ENCODE peak calls at places on chromosome 19, in ten cellular contexts. One of them, this sample, is unnamed.

GRCh38 chr19:40519352-40520322 is 52.8 kb downstream of the SPTBN4 start:
- DNase-seq in lung microvascular endothelial cell: peak; percentile 38
- DNase-seq in EL: peak; percentile 49
- DNase-seq in stimulated activated CD4-positive, alpha-beta T cell treated with anti-CD3 and anti-CD28 coated beads, Interleukin-4, amount 100 ng/mL, for 4 hours: no peak
- DNase-seq in CD4-positive, CD25-positive, alpha-beta regulatory T cell: no peak
- DNase-seq in fibroblast of mammary gland: no peak
- DNase-seq in tibial nerve: no peak
- DNase-seq in AG09309: no peak
- DNase-seq in NT2/D1: no peak
- DNase-seq in AG08396: peak; percentile 68
- DNase-seq in this sample: no peak

GRCh38 chr19:20153281-20153680 is 13.7 kb upstream of the ZNF486 start:
- DNase-seq in AG09309: no peak
- DNase-seq in lung microvascular endothelial cell: no peak
- DNase-seq in EL: no peak
- DNase-seq in fibroblast of mammary gland: no peak
- DNase-seq in stimulated activated CD4-positive, alpha-beta T cell treated with anti-CD3 and anti-CD28 coated beads, Interleukin-4, amount 100 ng/mL, for 4 hours: no peak
- DNase-seq in AG08396: no peak
- DNase-seq in tibial nerve: no peak
- DNase-seq in CD4-positive, CD25-positive, alpha-beta regulatory T cell: no peak
- DNase-seq in NT2/D1: no peak
- DNase-seq in this sample: no peak

GRCh38 chr19:40411125-40411842 is 1.9 kb downstream of the PRX start:
- DNase-seq in tibial nerve: no peak
- DNase-seq in lung microvascular endothelial cell: no peak
- DNase-seq in AG09309: no peak
- DNase-seq in AG08396: no peak
- DNase-seq in EL: no peak
- DNase-seq in NT2/D1: no peak
- DNase-seq in CD4-positive, CD25-positive, alpha-beta regulatory T cell: no peak
- DNase-seq in stimulated activated CD4-positive, alpha-beta T cell treated with anti-CD3 and anti-CD28 coated beads, Interleukin-4, amount 100 ng/mL, for 4 hours: no peak
- DNase-seq in fibroblast of mammary gland: no peak
- DNase-seq in this sample: no peak

GRCh38 chr19:13599681-13600080 is 93.4 kb upstream of the CACNA1A start:
- DNase-seq in AG09309: no peak
- DNase-seq in stimulated activated CD4-positive, alpha-beta T cell treated with anti-CD3 and anti-CD28 coated beads, Interleukin-4, amount 100 ng/mL, for 4 hours: no peak
- DNase-seq in lung microvascular endothelial cell: no peak
- DNase-seq in CD4-positive, CD25-positive, alpha-beta regulatory T cell: no peak
- DNase-seq in EL: no peak
- DNase-seq in fibroblast of mammary gland: no peak
- DNase-seq in NT2/D1: no peak
- DNase-seq in AG08396: no peak
- DNase-seq in tibial nerve: no peak
- DNase-seq in this sample: no peak

GRCh38 chr19:35373492-35373891 is 2.6 kb downstream of the GPR42 start:
- DNase-seq in CD4-positive, CD25-positive, alpha-beta regulatory T cell: no peak
- DNase-seq in stimulated activated CD4-positive, alpha-beta T cell treated with anti-CD3 and anti-CD28 coated beads, Interleukin-4, amount 100 ng/mL, for 4 hours: no peak
- DNase-seq in AG09309: no peak
- DNase-seq in fibroblast of mammary gland: no peak
- DNase-seq in EL: no peak
- DNase-seq in tibial nerve: no peak
- DNase-seq in NT2/D1: no peak
- DNase-seq in AG08396: no peak
- DNase-seq in lung microvascular endothelial cell: no peak
- DNase-seq in this sample: no peak

GRCh38 chr19:28596561-28597071 is 616.3 kb downstream of the UQCRFS1 start:
- DNase-seq in AG09309: no peak
- DNase-seq in CD4-positive, CD25-positive, alpha-beta regulatory T cell: no peak
- DNase-seq in stimulated activated CD4-positive, alpha-beta T cell treated with anti-CD3 and anti-CD28 coated beads, Interleukin-4, amount 100 ng/mL, for 4 hours: no peak
- DNase-seq in EL: no peak
- DNase-seq in fibroblast of mammary gland: no peak
- DNase-seq in AG08396: no peak
- DNase-seq in lung microvascular endothelial cell: no peak
- DNase-seq in NT2/D1: no peak
- DNase-seq in tibial nerve: no peak
- DNase-seq in this sample: no peak

GRCh38 chr19:41225238-41226052 is 6.4 kb downstream of the AXL start:
- DNase-seq in CD4-positive, CD25-positive, alpha-beta regulatory T cell: no peak
- DNase-seq in stimulated activated CD4-positive, alpha-beta T cell treated with anti-CD3 and anti-CD28 coated beads, Interleukin-4, amount 100 ng/mL, for 4 hours: peak; percentile 71
- DNase-seq in lung microvascular endothelial cell: peak; percentile 98
- DNase-seq in NT2/D1: peak; percentile 27
- DNase-seq in EL: peak; percentile 99
- DNase-seq in fibroblast of mammary gland: peak; percentile 100
- DNase-seq in tibial nerve: peak; percentile 78
- DNase-seq in AG08396: peak; percentile 93
- DNase-seq in AG09309: peak; percentile 99
- DNase-seq in this sample: peak; percentile 94

GRCh38 chr19:17333611-17334413 is 843 bp downstream of the ANO8 start:
- DNase-seq in stimulated activated CD4-positive, alpha-beta T cell treated with anti-CD3 and anti-CD28 coated beads, Interleukin-4, amount 100 ng/mL, for 4 hours: peak; percentile 84
- DNase-seq in fibroblast of mammary gland: peak; percentile 84
- DNase-seq in lung microvascular endothelial cell: peak; percentile 44
- DNase-seq in AG09309: no peak
- DNase-seq in NT2/D1: no peak
- DNase-seq in tibial nerve: no peak
- DNase-seq in AG08396: peak; percentile 87
- DNase-seq in EL: peak; percentile 87
- DNase-seq in CD4-positive, CD25-positive, alpha-beta regulatory T cell: peak; percentile 42
- DNase-seq in this sample: no peak

GRCh38 chr19:41960973-41961372 is 1.9 kb upstream of the RABAC1 start:
- DNase-seq in NT2/D1: no peak
- DNase-seq in EL: no peak
- DNase-seq in AG09309: no peak
- DNase-seq in AG08396: no peak
- DNase-seq in tibial nerve: no peak
- DNase-seq in CD4-positive, CD25-positive, alpha-beta regulatory T cell: no peak
- DNase-seq in fibroblast of mammary gland: no peak
- DNase-seq in lung microvascular endothelial cell: no peak
- DNase-seq in stimulated activated CD4-positive, alpha-beta T cell treated with anti-CD3 and anti-CD28 coated beads, Interleukin-4, amount 100 ng/mL, for 4 hours: no peak
- DNase-seq in this sample: no peak

GRCh38 chr19:35856546-35857149 is at the start of gene KIRREL2:
- DNase-seq in fibroblast of mammary gland: no peak
- DNase-seq in stimulated activated CD4-positive, alpha-beta T cell treated with anti-CD3 and anti-CD28 coated beads, Interleukin-4, amount 100 ng/mL, for 4 hours: peak; percentile 10
- DNase-seq in EL: no peak
- DNase-seq in AG08396: no peak
- DNase-seq in CD4-positive, CD25-positive, alpha-beta regulatory T cell: no peak
- DNase-seq in tibial nerve: no peak
- DNase-seq in AG09309: no peak
- DNase-seq in lung microvascular endothelial cell: no peak
- DNase-seq in NT2/D1: no peak
- DNase-seq in this sample: no peak

GRCh38 chr19:8185343-8186068 is 23.7 kb upstream of the CERS4 start:
- DNase-seq in lung microvascular endothelial cell: no peak
- DNase-seq in CD4-positive, CD25-positive, alpha-beta regulatory T cell: no peak
- DNase-seq in fibroblast of mammary gland: no peak
- DNase-seq in tibial nerve: no peak
- DNase-seq in stimulated activated CD4-positive, alpha-beta T cell treated with anti-CD3 and anti-CD28 coated beads, Interleukin-4, amount 100 ng/mL, for 4 hours: no peak
- DNase-seq in NT2/D1: no peak
- DNase-seq in EL: no peak
- DNase-seq in AG09309: no peak
- DNase-seq in AG08396: no peak
- DNase-seq in this sample: no peak

GRCh38 chr19:46391296-46392251 is 21.8 kb downstream of the CCDC8 start:
- DNase-seq in NT2/D1: no peak
- DNase-seq in EL: no peak
- DNase-seq in lung microvascular endothelial cell: no peak
- DNase-seq in stimulated activated CD4-positive, alpha-beta T cell treated with anti-CD3 and anti-CD28 coated beads, Interleukin-4, amount 100 ng/mL, for 4 hours: no peak
- DNase-seq in tibial nerve: no peak
- DNase-seq in AG08396: no peak
- DNase-seq in fibroblast of mammary gland: no peak
- DNase-seq in CD4-positive, CD25-positive, alpha-beta regulatory T cell: no peak
- DNase-seq in AG09309: no peak
- DNase-seq in this sample: no peak

GRCh38 chr19:38139122-38139521 is 84.9 kb downstream of the DPF1 start:
- DNase-seq in lung microvascular endothelial cell: no peak
- DNase-seq in EL: no peak
- DNase-seq in fibroblast of mammary gland: no peak
- DNase-seq in AG08396: no peak
- DNase-seq in tibial nerve: no peak
- DNase-seq in AG09309: no peak
- DNase-seq in NT2/D1: no peak
- DNase-seq in CD4-positive, CD25-positive, alpha-beta regulatory T cell: no peak
- DNase-seq in stimulated activated CD4-positive, alpha-beta T cell treated with anti-CD3 and anti-CD28 coated beads, Interleukin-4, amount 100 ng/mL, for 4 hours: no peak
- DNase-seq in this sample: no peak

This sample was measured in keratinocyte.